ENCODE peak calls at places on chromosomes 7 and 10, in five cellular contexts. V, D, G, S and M are unnamed samples. For H3K4me1, the result is how much of the 10 kb centered on the place peaks cover.

GRCh38 chr10:33476757-33477273 is 142.3 kb upstream of the NRP1 start:
- DNase-seq in S (no peak), V (no peak), G (no peak), D (no peak), M (no peak)

GRCh38 chr7:33868151-33868550 is 37.2 kb upstream of the BMPER start:
- DNase-seq in V (no peak), D (peak), S (no peak), G (no peak), M (peak)

GRCh38 chr7:142553216-142553615 is 196.1 kb upstream of the PRSS1 start:
- DNase-seq in V (no peak), G (no peak), S (no peak), D (peak), M (peak)

GRCh38 chr10:124639646-124640045 is 104.5 kb downstream of the FAM53B start:
- DNase-seq in S (no peak), G (no peak), D (no peak), V (no peak), M (no peak)

GRCh38 chr10:17651891-17652290 is 7.9 kb downstream of the STAM start:
- DNase-seq in S (no peak), D (peak), V (no peak), G (no peak), M (peak)

GRCh38 chr7:54664235-54665228 is 94.5 kb downstream of the SEC61G start:
- DNase-seq in S (peak), G (peak), D (peak), V (peak), M (peak)

GRCh38 chr7:149836434-149836833 is 1.7 kb upstream of the ZNF862 start:
- DNase-seq in S (no peak), D (no peak), G (no peak), V (no peak), M (no peak)

GRCh38 chr10:43524434-43525247 is 49.8 kb downstream of the ZNF239 start:
- DNase-seq in V (peak), S (no peak), G (no peak), D (no peak), M (peak)

GRCh38 chr7:34275629-34276028 is 370.3 kb downstream of the BMPER start:
- DNase-seq in S (no peak), D (no peak), G (no peak), V (no peak), M (no peak)

GRCh38 chr10:88931548-88931947 is 21.0 kb downstream of the ACTA2 start:
- DNase-seq in D (peak), S (no peak), G (no peak), V (no peak), M (no peak)
- H3K4me1 ChIP-seq in D (under half), S (under half), G (under half), V (under half), M (under half)

GRCh38 chr7:4714767-4715384 is 32.8 kb downstream of the FOXK1 start:
- DNase-seq in S (no peak), V (no peak), D (no peak), G (no peak), M (no peak)
- H3K4me1 ChIP-seq in S (under half), V (under half), D (under half), G (under half), M (under half)

DNA sequence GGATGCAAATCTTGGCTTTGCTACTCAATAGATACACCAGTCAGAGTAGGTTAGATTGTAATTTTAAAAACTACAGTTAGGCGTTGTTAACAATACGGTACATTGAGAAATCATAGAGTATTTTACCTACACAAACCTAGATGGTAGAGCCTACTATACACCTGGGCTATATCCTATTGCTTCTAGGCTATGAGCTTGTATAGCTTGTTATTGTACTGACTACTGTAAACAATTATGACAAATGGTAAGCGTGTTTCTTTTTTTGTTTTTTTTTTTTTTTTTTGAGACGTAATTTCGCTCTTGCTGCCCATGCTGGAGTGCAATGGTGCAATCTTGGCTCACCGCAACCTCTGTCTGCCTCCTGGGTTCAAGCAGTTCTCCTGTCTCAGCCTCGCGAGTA is 3.7 kb downstream of the SEPTIN7 start:
- DNase-seq in V (no peak), D (no peak), S (no peak), G (no peak), M (no peak)
- H3K4me1 ChIP-seq in V (under half), D (under half), S (under half), G (under half), M (under half)

DNA sequence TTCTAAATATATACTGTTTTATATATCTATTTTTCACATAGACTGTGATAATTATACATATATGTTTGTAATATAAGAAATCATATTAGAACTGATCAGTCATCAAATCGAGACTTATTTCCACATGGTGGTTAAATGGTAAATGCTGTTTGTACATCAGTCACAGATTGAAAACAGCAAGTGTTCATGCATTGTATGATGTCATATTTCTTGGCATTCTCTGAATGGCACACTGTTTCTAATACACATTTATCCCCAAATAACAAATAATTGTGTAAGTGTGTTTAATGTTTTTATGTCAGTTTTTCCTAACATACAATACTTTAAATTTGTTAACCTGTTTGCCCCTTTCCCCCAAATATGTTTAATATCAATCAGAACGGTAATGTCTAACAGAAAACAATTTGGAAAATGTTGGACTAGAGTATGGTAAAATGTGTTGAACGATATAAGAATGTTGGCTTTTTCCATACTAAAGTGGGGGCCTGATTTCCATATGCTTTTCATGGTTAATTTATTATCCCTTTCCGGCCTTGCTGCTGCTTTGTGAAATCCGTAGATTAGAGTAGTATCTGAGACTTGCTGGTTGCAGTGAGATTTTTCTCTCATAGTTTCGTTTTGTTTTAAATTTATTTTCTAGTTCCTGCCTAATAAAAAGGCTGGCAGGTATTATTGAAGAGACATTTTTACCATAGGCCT is 23.6 kb downstream of the RAB18 start:
- DNase-seq in D (no peak), V (no peak), G (no peak), S (no peak), M (no peak)
- H3K4me1 ChIP-seq in D (under half), V (under half), G (under half), S (under half), M (under half)

GRCh38 chr7:131931368-131931767 is 374.9 kb upstream of the PODXL start:
- DNase-seq in V (no peak), D (peak), G (no peak), S (no peak), M (no peak)

GRCh38 chr7:131935180-131935579 is 378.8 kb upstream of the PODXL start:
- DNase-seq in G (no peak), S (no peak), D (no peak), V (no peak), M (no peak)

GRCh38 chr7:131932271-131932670 is 375.8 kb upstream of the PODXL start:
- DNase-seq in V (no peak), D (no peak), G (no peak), S (no peak), M (no peak)

GRCh38 chr7:131934452-131934851 is 378.0 kb upstream of the PODXL start:
- DNase-seq in G (no peak), S (no peak), D (no peak), V (peak), M (no peak)

GRCh38 chr7:131933890-131934289 is 377.5 kb upstream of the PODXL start:
- DNase-seq in D (no peak), S (no peak), G (no peak), V (no peak), M (no peak)
- H3K4me1 ChIP-seq in D (under half), S (under half), G (under half), V (under half), M (under half)

GRCh38 chr7:47739901-47740300 is 158.0 kb upstream of the TNS3 start:
- DNase-seq in D (no peak), S (no peak), V (no peak), G (no peak), M (no peak)

GRCh38 chr7:47744883-47745282 is 163.0 kb upstream of the TNS3 start:
- DNase-seq in G (no peak), V (no peak), D (no peak), S (no peak), M (no peak)

GRCh38 chr7:47743898-47744612 is 162.1 kb upstream of the TNS3 start:
- DNase-seq in D (peak), V (no peak), S (no peak), G (no peak), M (no peak)

GRCh38 chr7:47739301-47739870 is 157.5 kb upstream of the TNS3 start:
- DNase-seq in S (no peak), V (no peak), G (no peak), D (no peak), M (no peak)

GRCh38 chr7:47741984-47742383 is 160.1 kb upstream of the TNS3 start:
- DNase-seq in D (no peak), G (no peak), S (no peak), V (no peak), M (no peak)
- H3K4me1 ChIP-seq in D (under half), G (under half), S (under half), V (under half), M (under half)

GRCh38 chr7:99616359-99617186 is at the start of gene ZSCAN25:
- DNase-seq in D (peak), G (peak), S (peak), V (peak), M (peak)

GRCh38 chr7:99617187-99617781 is 538 bp downstream of the ZSCAN25 start:
- DNase-seq in S (no peak), D (no peak), V (no peak), G (no peak), M (no peak)

GRCh38 chr7:99618726-99619125 is 2.0 kb downstream of the ZSCAN25 start:
- DNase-seq in S (no peak), D (no peak), G (no peak), V (peak), M (peak)

GRCh38 chr7:99615989-99616358 is 772 bp upstream of the ZSCAN25 start:
- DNase-seq in G (no peak), V (no peak), D (no peak), S (no peak), M (no peak)

GRCh38 chr7:99614495-99614894 is 2.3 kb upstream of the ZSCAN25 start:
- DNase-seq in S (no peak), G (no peak), D (no peak), V (no peak), M (no peak)
- H3K4me1 ChIP-seq in S (under half), G (under half), D (under half), V (under half), M (under half)

GRCh38 chr10:44977287-44978212 is 1.1 kb downstream of the DEPP1 start:
- DNase-seq in S (no peak), V (no peak), G (peak), D (no peak), M (no peak)

GRCh38 chr10:44978213-44978569 is 418 bp downstream of the DEPP1 start:
- DNase-seq in D (no peak), S (no peak), V (no peak), G (no peak), M (no peak)

GRCh38 chr10:44980309-44981171 is 1.9 kb upstream of the DEPP1 start:
- DNase-seq in S (no peak), V (no peak), D (no peak), G (no peak), M (no peak)

GRCh38 chr10:44979281-44980181 is 922 bp upstream of the DEPP1 start:
- DNase-seq in S (no peak), V (no peak), D (no peak), G (peak), M (no peak)

DNA sequence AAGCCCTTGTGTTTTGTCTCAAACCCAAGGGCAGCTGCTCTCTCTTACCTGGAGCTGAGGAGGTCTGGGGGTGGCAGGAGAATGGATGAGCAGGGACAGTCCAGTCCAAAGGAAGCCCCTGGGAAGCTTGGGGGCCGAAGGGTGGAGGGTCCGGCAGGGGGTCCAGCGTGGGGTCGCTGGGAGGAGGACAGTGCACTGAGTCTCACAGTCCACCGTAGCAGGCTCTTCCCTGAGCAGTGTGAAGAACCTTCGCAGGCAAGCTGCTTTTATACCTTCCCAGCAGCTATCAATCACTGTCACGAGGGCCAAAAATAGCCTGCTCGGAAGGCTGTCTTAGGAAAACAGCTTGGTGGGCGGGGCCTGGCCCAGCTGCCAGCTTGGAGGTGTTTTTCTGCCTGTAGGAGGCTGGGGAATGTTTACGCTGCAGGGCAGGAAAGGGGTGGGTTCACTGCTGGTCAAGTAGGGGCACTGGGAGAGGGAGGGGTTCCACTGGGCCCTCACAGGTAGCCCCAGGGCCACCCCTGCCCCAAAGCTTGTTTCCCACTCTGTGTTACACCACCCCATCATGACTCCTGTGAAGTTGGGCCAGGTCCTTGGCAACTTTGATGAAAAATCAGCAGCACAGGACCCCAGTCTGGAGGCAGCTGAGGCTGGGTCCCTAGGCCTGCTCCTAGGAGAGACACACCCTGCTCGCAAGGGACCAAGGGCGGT is at the start of gene DEPP1:
- DNase-seq in S (peak), V (peak), D (peak), G (peak), M (peak)
- H3K4me1 ChIP-seq in S (half or more), V (half or more), D (half or more), G (half or more), M (half or more)

GRCh38 chr10:27241640-27242472 is 1.3 kb upstream of the ACBD5 start:
- DNase-seq in D (peak), S (peak), G (peak), V (peak), M (peak)

GRCh38 chr10:27242951-27243551 is 2.5 kb upstream of the ACBD5 start:
- DNase-seq in S (no peak), D (peak), G (peak), V (peak), M (peak)

GRCh38 chr10:27242473-27242950 is 1.9 kb upstream of the ACBD5 start:
- DNase-seq in V (no peak), S (no peak), G (no peak), D (no peak), M (no peak)

GRCh38 chr10:27240212-27240890 is at the start of gene ACBD5:
- DNase-seq in V (peak), D (peak), G (peak), S (peak), M (peak)

DNA sequence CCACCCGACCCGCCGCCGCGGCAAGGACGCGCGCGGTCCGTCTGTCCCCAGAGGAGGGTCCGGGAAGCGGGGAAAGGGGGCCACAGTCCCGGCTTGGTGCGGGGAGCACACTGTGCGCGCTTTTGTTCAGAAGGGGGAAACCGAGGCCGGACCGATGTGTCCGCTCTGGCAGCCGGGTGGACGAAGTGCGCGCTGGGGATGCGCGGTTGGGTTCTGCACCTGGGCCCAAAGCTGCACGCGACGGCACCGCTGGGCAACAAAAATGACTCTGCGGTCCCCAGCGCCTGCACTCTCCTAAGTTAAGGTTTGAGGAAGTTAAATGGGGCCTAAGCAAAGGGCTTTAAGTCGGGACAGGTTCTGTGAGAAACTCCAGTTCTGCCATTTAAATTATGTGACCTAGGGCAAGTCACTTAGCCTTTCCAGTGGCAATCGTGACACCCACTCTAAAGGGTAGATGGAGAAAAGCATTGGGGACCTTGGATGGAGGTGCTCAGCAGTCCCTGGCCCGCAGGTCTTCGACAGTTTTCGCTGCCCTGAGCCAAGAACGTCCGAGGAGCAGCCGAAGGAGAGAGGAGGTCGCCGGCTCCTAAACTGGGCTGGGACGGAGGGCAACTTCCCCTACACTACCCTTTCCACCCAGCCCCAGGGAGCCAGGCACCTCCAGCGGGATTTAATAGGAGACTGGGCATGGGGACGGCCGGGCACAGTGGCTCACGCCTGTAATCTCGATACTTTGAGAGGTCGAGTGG is 468 bp upstream of the ACBD5 start:
- DNase-seq in V (peak), S (no peak), D (peak), G (peak), M (peak)
- H3K4me1 ChIP-seq in V (under half), S (under half), D (under half), G (under half), M (under half)